ENCODE peak calls at places on chromosomes 4 and X, in ten cellular contexts. L, P, D, B, H, A, R, N, J and G are unnamed samples.

GRCh38 chr4:183610613-183611012 is 48.4 kb downstream of the RWDD4 start:
- DNase-seq in H (no peak), L (no peak), J (no peak), A (no peak), N (no peak), B (no peak), D (no peak), P (no peak), R (no peak), G (no peak)

GRCh38 chr4:162163892-162164759 is at the start of gene FSTL5:
- DNase-seq in J (peak), L (peak), P (peak), H (no peak), N (peak), D (peak), R (peak), A (peak), B (peak), G (peak)

GRCh38 chr4:94160774-94161173 is 46.9 kb upstream of the SMARCAD1 start:
- DNase-seq in D (no peak), L (no peak), B (no peak), R (no peak), P (no peak), H (no peak), A (no peak), N (no peak), J (no peak), G (no peak)

GRCh38 chr4:26088433-26088928 is 174.5 kb downstream of the SMIM20 start:
- DNase-seq in L (no peak), N (no peak), D (peak), H (no peak), R (no peak), J (no peak), A (no peak), P (no peak), B (peak), G (no peak)

GRCh38 chr4:184281231-184282139 is 63.8 kb upstream of the ENPP6 start:
- DNase-seq in D (no peak), P (no peak), H (no peak), N (no peak), R (no peak), L (no peak), B (no peak), J (no peak), A (no peak), G (no peak)

GRCh38 chrX:148541461-148541983 is 41.1 kb downstream of the AFF2 start:
- DNase-seq in B (no peak), R (no peak), N (no peak), H (no peak), L (no peak), J (no peak), A (no peak), D (no peak), P (no peak), G (no peak)

GRCh38 chrX:56802921-56803848 is 74.1 kb downstream of the NBDY start:
- DNase-seq in J (peak), H (peak), N (no peak), A (peak), P (peak), R (no peak), B (peak), D (peak), L (peak), G (no peak)

GRCh38 chr4:66590488-66591215 is 920.4 kb upstream of the EPHA5 start:
- DNase-seq in H (no peak), J (no peak), R (no peak), A (no peak), D (peak), B (no peak), N (no peak), P (no peak), L (no peak), G (no peak)

GRCh38 chrX:45306794-45307193 is 106.1 kb upstream of the DIPK2B start:
- DNase-seq in N (no peak), R (no peak), D (no peak), L (no peak), H (no peak), J (no peak), A (no peak), B (no peak), P (no peak), G (no peak)

GRCh38 chr4:183469327-183469726 is 24.9 kb downstream of the CDKN2AIP start:
- DNase-seq in L (no peak), N (no peak), J (no peak), A (no peak), R (no peak), P (no peak), D (no peak), H (no peak), B (no peak), G (no peak)

GRCh38 chrX:55488559-55489314 is 911 bp downstream of the USP51 start:
- DNase-seq in B (peak), A (peak), J (peak), H (peak), L (peak), P (peak), D (peak), R (peak), N (peak), G (peak)

GRCh38 chr4:74453037-74453635 is 8.2 kb downstream of the AREG start:
- DNase-seq in N (no peak), H (no peak), R (no peak), B (no peak), P (no peak), D (no peak), J (no peak), A (no peak), L (no peak), G (no peak)

GRCh38 chr4:158122501-158122900 is 50.3 kb downstream of the GASK1B start:
- DNase-seq in D (peak), N (no peak), L (no peak), J (no peak), H (no peak), R (no peak), A (no peak), B (peak), P (no peak), G (no peak)

GRCh38 chrX:81336455-81337144 is 134.7 kb downstream of the SH3BGRL start:
- DNase-seq in J (no peak), L (no peak), R (no peak), A (no peak), D (peak), H (no peak), N (no peak), P (no peak), B (no peak), G (no peak)